ENCODE peak calls at places on chromosomes 1 and 21, in seven cellular contexts. J is HAP-1, T is fibroblast of lung, G is lower lobe of right lung, F is GM12878, O is sigmoid colon, X is GM06990. W is an unnamed sample.

GRCh38 chr1:36814774-36815173 is 219.5 kb downstream of the GRIK3 start:
- DNase-seq in J (no peak), T (no peak), G (no peak), F (no peak), O (no peak), X (no peak), W (no peak)

GRCh38 chr1:118934706-118935105 is 53.4 kb downstream of the TBX15 start:
- DNase-seq in J (no peak), T (no peak), G (no peak), F (no peak), O (no peak), X (no peak), W (no peak)

GRCh38 chr21:42845296-42845965 is 33.9 kb downstream of the WDR4 start:
- DNase-seq in J (peak; percentile 6), T (peak; percentile 10), G (peak; percentile 57), F (no peak), O (peak; percentile 75), X (no peak), W (peak; percentile 50)

GRCh38 chr1:102110591-102110990 is 113.9 kb upstream of the OLFM3 start:
- DNase-seq in J (no peak), T (no peak), G (no peak), F (no peak), O (no peak), X (no peak), W (no peak)

GRCh38 chr1:246961939-246962373 is 30.2 kb upstream of the AHCTF1 start:
- DNase-seq in J (no peak), T (peak; percentile 58), G (peak; percentile 76), F (no peak), O (peak; percentile 69), X (peak; percentile 53), W (no peak)

GRCh38 chr1:198713081-198713480 is 74.2 kb downstream of the PTPRC start:
- DNase-seq in J (no peak), T (no peak), G (no peak), F (no peak), O (no peak), X (no peak), W (no peak)

GRCh38 chr21:46095106-46095719 is 2.7 kb upstream of the COL6A2 start:
- DNase-seq in J (no peak), T (no peak), G (no peak), F (no peak), O (peak; percentile 66), X (no peak), W (no peak)

GRCh38 chr1:160904783-160905616 is 20.0 kb upstream of the ITLN1 start:
- DNase-seq in J (no peak), T (no peak), G (no peak), F (no peak), O (no peak), X (no peak), W (no peak)

GRCh38 chr1:96236156-96236739 is 485.3 kb upstream of the PTBP2 start:
- DNase-seq in J (peak; percentile 68), T (peak; percentile 85), G (no peak), F (no peak), O (no peak), X (no peak), W (no peak)

GRCh38 chr1:9842781-9843575 is 19.2 kb upstream of the CLSTN1 start:
- DNase-seq in J (no peak), T (no peak), G (peak; percentile 43), F (no peak), O (no peak), X (no peak), W (peak; percentile 67)

GRCh38 chr1:97603218-97603617 is 317.6 kb downstream of the DPYD start:
- DNase-seq in J (no peak), T (no peak), G (no peak), F (no peak), O (no peak), X (no peak), W (no peak)

GRCh38 chr1:97603776-97604175 is 317.1 kb downstream of the DPYD start:
- DNase-seq in J (no peak), T (peak; percentile 58), G (no peak), F (no peak), O (no peak), X (peak; percentile 6), W (no peak)

GRCh38 chr1:97610748-97611147 is 310.1 kb downstream of the DPYD start:
- DNase-seq in J (no peak), T (no peak), G (no peak), F (no peak), O (no peak), X (peak; percentile 2), W (no peak)

DNA sequence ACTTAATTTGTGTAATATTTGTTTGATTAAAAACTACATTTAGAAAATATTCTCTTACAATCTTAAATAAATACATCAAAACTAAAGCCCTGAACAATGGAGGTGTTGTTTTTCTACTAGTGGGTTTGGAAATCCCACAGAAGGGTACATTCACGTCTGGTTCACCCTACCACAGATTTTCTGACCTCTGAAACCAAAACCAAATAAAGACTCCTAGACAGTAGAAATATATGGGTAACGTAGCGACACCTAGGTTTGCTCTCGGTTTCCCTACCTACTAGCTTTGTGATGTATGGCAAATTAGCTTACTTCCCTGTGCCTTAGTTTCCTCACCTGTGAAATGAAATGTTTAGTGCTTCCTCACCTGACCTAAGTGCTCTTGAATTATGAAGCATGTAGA is 312.6 kb downstream of the DPYD start:
- DNase-seq in J (no peak), T (no peak), G (no peak), F (peak; percentile 9), O (no peak), X (no peak), W (no peak)
- H3K36me3 ChIP-seq in J (no peaks in the 10 kb centered on the region), T (no peaks in the 10 kb centered on the region), G (no peaks in the 10 kb centered on the region), F (no peaks in the 10 kb centered on the region), O (no peaks in the 10 kb centered on the region), X (no peaks in the 10 kb centered on the region), W (no peaks in the 10 kb centered on the region)

DNA sequence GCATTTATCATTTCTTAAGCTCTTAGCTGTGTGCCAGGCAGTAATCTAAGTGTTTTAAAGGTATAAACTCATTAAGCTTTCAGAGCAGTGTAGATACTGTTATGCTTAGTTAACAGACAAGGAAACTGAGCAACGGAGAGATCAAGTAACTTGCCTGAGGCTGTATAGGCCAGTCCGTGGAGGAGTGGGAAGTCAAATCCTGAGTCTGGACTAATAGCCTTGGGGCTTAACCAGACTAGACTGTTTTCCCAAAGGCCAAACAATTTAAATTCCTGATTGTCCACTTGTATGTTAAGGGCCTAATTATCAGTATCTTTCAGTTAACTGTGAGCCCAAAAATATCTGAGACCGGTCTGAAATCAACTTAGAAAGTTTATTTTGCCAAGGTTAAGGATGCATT is 2.6 kb downstream of the IFNAR1 start:
- DNase-seq in J (no peak), T (no peak), G (no peak), F (no peak), O (no peak), X (no peak), W (no peak)
- H3K36me3 ChIP-seq in J (no peaks in the 10 kb centered on the region), T (no peaks in the 10 kb centered on the region), G (peaks cover 10% of the 10 kb centered on the region), F (peaks cover 5% of the 10 kb centered on the region), O (peaks cover 7% of the 10 kb centered on the region), X (peaks cover 5% of the 10 kb centered on the region), W (peaks cover 7% of the 10 kb centered on the region)

GRCh38 chr1:46345281-46345680 is 4.7 kb downstream of the NSUN4 start:
- DNase-seq in J (no peak), T (no peak), G (no peak), F (no peak), O (no peak), X (no peak), W (no peak)
- H3K36me3 ChIP-seq in J (peaks cover 58% of the 10 kb centered on the region), T (peaks cover 11% of the 10 kb centered on the region), G (peaks cover 63% of the 10 kb centered on the region), F (peaks cover 25% of the 10 kb centered on the region), O (peaks cover 37% of the 10 kb centered on the region), X (peaks cover 17% of the 10 kb centered on the region), W (no peaks in the 10 kb centered on the region)

DNA sequence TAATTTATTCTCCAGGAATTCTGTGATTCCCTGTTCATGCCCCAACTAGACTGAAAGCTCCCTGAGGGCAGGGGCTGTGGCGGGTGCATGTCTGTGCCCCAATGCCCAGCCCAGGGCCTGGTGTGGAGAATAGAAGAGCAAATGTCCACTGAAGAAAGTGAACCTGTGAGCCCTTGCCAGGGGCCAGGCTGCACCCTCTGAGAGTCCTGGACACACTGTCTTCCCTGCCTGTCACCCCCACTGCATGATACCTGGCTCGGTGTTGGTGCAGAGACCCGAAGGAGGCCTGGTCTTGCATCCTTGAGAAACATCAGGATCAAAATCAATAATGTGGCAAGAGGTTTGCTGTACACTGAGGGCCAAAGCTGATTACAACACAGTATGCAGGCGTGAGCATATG is 69.8 kb upstream of the RUNX3 start:
- DNase-seq in J (no peak), T (no peak), G (peak; percentile 37), F (no peak), O (no peak), X (no peak), W (no peak)
- H3K36me3 ChIP-seq in J (no peaks in the 10 kb centered on the region), T (no peaks in the 10 kb centered on the region), G (no peaks in the 10 kb centered on the region), F (no peaks in the 10 kb centered on the region), O (no peaks in the 10 kb centered on the region), X (no peaks in the 10 kb centered on the region), W (no peaks in the 10 kb centered on the region)

DNA sequence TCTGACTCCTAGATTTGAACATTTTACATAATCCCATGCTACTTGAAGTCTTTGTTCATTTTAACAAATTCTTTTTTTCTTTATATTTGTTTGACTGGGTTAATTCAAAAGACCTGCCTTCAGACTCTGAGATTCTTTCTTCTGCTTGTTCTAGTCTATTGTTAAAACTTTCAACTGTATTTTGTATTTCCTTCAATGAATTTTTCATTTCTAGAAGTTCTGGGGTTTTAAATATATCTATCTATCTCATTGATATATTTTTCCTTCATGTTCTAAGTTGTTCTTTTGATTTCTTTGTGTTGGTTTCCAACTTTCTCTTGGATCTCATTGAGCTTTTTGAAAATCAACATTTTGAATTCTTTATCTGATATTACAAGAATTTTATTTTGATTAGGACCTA is 64.3 kb downstream of the HMCN1 start:
- DNase-seq in J (no peak), T (no peak), G (no peak), F (no peak), O (no peak), X (no peak), W (no peak)
- H3K36me3 ChIP-seq in J (no peaks in the 10 kb centered on the region), T (no peaks in the 10 kb centered on the region), G (no peaks in the 10 kb centered on the region), F (no peaks in the 10 kb centered on the region), O (no peaks in the 10 kb centered on the region), X (no peaks in the 10 kb centered on the region), W (no peaks in the 10 kb centered on the region)

GRCh38 chr1:52386458-52386857 is 17.8 kb downstream of the ORC1 start:
- DNase-seq in J (no peak), T (no peak), G (no peak), F (no peak), O (no peak), X (no peak), W (no peak)
- H3K36me3 ChIP-seq in J (peaks cover 87% of the 10 kb centered on the region), T (peaks cover 4% of the 10 kb centered on the region), G (no peaks in the 10 kb centered on the region), F (peaks cover 34% of the 10 kb centered on the region), O (no peaks in the 10 kb centered on the region), X (peaks cover 29% of the 10 kb centered on the region), W (no peaks in the 10 kb centered on the region)